ENCODE peak calls at places on chromosomes 11 and 22, in seven cellular contexts. K is K562, G is H1, Y is HCT116, X is GM12878, R is SK-N-SH, S is HepG2. E is an unnamed sample.

GRCh38 chr11:96464695-96465307 is 75.0 kb downstream of the JRKL start:
- DNase-seq in Y (peak), S (peak), K (peak), R (peak), G (no peak), X (peak), E (peak)

GRCh38 chr11:77705195-77705876 is 67.7 kb upstream of the CLNS1A start:
- DNase-seq in X (no peak), G (no peak), S (peak), K (peak), Y (peak), R (no peak), E (no peak)

GRCh38 chr22:46453006-46453828 is 84.2 kb downstream of the CELSR1 start:
- DNase-seq in Y (no peak), K (no peak), X (no peak), G (no peak), S (peak), R (no peak), E (no peak)

GRCh38 chr22:30855677-30856518 is 112.7 kb downstream of the MORC2 start:
- DNase-seq in G (no peak), S (no peak), R (no peak), X (no peak), Y (no peak), K (no peak), E (no peak)

GRCh38 chr11:26844963-26845362 is 123.1 kb upstream of the SLC5A12 start:
- DNase-seq in K (no peak), Y (no peak), X (no peak), S (no peak), G (no peak), R (no peak), E (no peak)

GRCh38 chr11:96235725-96236124 is 107.3 kb downstream of the MAML2 start:
- DNase-seq in X (no peak), K (no peak), G (no peak), R (no peak), Y (no peak), S (no peak), E (no peak)

GRCh38 chr11:118705796-118706545 is 26.5 kb upstream of the TREH start:
- DNase-seq in K (no peak), S (no peak), X (no peak), G (no peak), R (peak), Y (no peak), E (no peak)

GRCh38 chr11:113256431-113257227 is 57.8 kb upstream of the TTC12 start:
- DNase-seq in G (no peak), R (no peak), X (no peak), S (no peak), K (no peak), Y (no peak), E (no peak)

GRCh38 chr22:20156611-20157415 is 6.0 kb upstream of the CCDC188 start:
- DNase-seq in K (peak), G (peak), X (peak), R (peak), S (peak), Y (peak), E (peak)

GRCh38 chr11:290621-291231 is 1.8 kb downstream of the PGGHG start:
- DNase-seq in G (no peak), K (no peak), R (no peak), Y (no peak), X (no peak), S (no peak), E (no peak)

GRCh38 chr11:104968856-104969776 is 742 bp upstream of the CASP4 start:
- DNase-seq in Y (no peak), X (no peak), R (no peak), K (no peak), G (peak), S (peak), E (no peak)

GRCh38 chr11:101915811-101916291 is 471 bp downstream of the ANGPTL5 start:
- DNase-seq in Y (no peak), X (no peak), R (peak), G (no peak), K (no peak), S (no peak), E (peak)

GRCh38 chr11:75107187-75107586 is 10.5 kb upstream of the OR2AT4 start:
- DNase-seq in Y (no peak), S (no peak), R (no peak), G (no peak), X (no peak), K (peak), E (no peak)

GRCh38 chr11:122033193-122033592 is 82.8 kb downstream of the BLID start:
- DNase-seq in X (no peak), K (no peak), Y (no peak), G (no peak), R (no peak), S (no peak), E (no peak)

GRCh38 chr11:45974806-45975205 is 52.4 kb downstream of the LARGE2 start:
- DNase-seq in Y (no peak), K (no peak), S (no peak), G (no peak), R (no peak), X (no peak), E (no peak)

GRCh38 chr11:61749607-61750217 is 2.7 kb upstream of the MYRF start:
- DNase-seq in K (peak), S (peak), X (no peak), Y (no peak), R (no peak), G (no peak), E (no peak)

GRCh38 chr11:47599821-47600377 is 5.7 kb upstream of the C1QTNF4 start:
- DNase-seq in Y (no peak), S (no peak), G (no peak), X (no peak), K (no peak), R (no peak), E (no peak)

GRCh38 chr11:8906629-8907028 is 4.4 kb upstream of the AKIP1 start:
- DNase-seq in G (no peak), R (no peak), Y (peak), S (no peak), X (no peak), K (no peak), E (no peak)

GRCh38 chr11:124611016-124611571 is at the start of gene PANX3:
- DNase-seq in S (no peak), Y (no peak), R (no peak), X (no peak), K (no peak), G (no peak), E (no peak)

GRCh38 chr11:114848027-114848426 is 169.7 kb downstream of the NXPE2 start:
- DNase-seq in G (no peak), S (no peak), X (no peak), K (no peak), Y (no peak), R (no peak), E (no peak)

GRCh38 chr22:50599816-50600454 is 658 bp upstream of the MAPK8IP2 start:
- DNase-seq in Y (no peak), X (no peak), S (peak), R (peak), G (peak), K (peak), E (peak)

GRCh38 chr11:28767574-28767973 is 659.4 kb downstream of the METTL15 start:
- DNase-seq in S (no peak), Y (no peak), K (no peak), G (no peak), X (no peak), R (no peak), E (no peak)

GRCh38 chr11:118415739-118416068 is 14.3 kb downstream of the ATP5MG start:
- DNase-seq in K (peak), S (no peak), G (peak), R (peak), Y (peak), X (no peak), E (peak)

GRCh38 chr22:40345801-40346177 is 511 bp upstream of the ADSL start:
- DNase-seq in Y (no peak), S (peak), R (peak), G (peak), X (no peak), K (peak), E (peak)

GRCh38 chr11:115345840-115346239 is 158.4 kb downstream of the CADM1 start:
- DNase-seq in X (no peak), S (no peak), G (no peak), K (no peak), Y (no peak), R (no peak), E (no peak)

GRCh38 chr11:36454991-36455611 is 55.0 kb downstream of the TRAF6 start:
- DNase-seq in R (no peak), K (no peak), Y (no peak), S (no peak), G (peak), X (no peak), E (no peak)

GRCh38 chr11:96111308-96111707 is 187.4 kb upstream of the MTMR2 start:
- DNase-seq in S (no peak), K (peak), X (no peak), G (no peak), R (no peak), Y (no peak), E (no peak)

GRCh38 chr22:46894081-46894671 is 131.7 kb downstream of the TBC1D22A start:
- DNase-seq in K (no peak), S (no peak), X (no peak), R (peak), G (no peak), Y (no peak), E (no peak)

GRCh38 chr22:46023558-46023981 is 46.6 kb upstream of the WNT7B start:
- DNase-seq in G (no peak), K (no peak), Y (no peak), S (no peak), X (no peak), R (no peak), E (no peak)

GRCh38 chr11:114399903-114400221 is 449 bp downstream of the C11orf71 start:
- DNase-seq in K (peak), G (no peak), Y (no peak), R (no peak), S (peak), X (peak), E (peak)

GRCh38 chr11:120324932-120325810 is at the start of gene TLCD5:
- DNase-seq in X (no peak), K (peak), R (peak), Y (peak), S (peak), G (peak), E (peak)
- TF ChIP-seq JUND in X (no peak), K (no peak), R (no peak), Y (no peak), S (no peak), G (peak), E (no peak)

GRCh38 chr11:132196928-132197327 is 826.5 kb downstream of the NTM start:
- DNase-seq in Y (no peak), R (no peak), G (no peak), K (no peak), X (no peak), S (no peak), E (no peak)

GRCh38 chr11:132202621-132203020 is 832.2 kb downstream of the NTM start:
- DNase-seq in R (no peak), S (no peak), K (no peak), Y (no peak), G (no peak), X (no peak), E (no peak)

GRCh38 chr11:132205496-132205895 is 835.1 kb downstream of the NTM start:
- DNase-seq in K (no peak), S (no peak), X (no peak), R (no peak), G (no peak), Y (no peak), E (no peak)

GRCh38 chr11:132205006-132205405 is 834.6 kb downstream of the NTM start:
- DNase-seq in Y (no peak), K (no peak), R (no peak), X (no peak), G (no peak), S (no peak), E (no peak)

DNA sequence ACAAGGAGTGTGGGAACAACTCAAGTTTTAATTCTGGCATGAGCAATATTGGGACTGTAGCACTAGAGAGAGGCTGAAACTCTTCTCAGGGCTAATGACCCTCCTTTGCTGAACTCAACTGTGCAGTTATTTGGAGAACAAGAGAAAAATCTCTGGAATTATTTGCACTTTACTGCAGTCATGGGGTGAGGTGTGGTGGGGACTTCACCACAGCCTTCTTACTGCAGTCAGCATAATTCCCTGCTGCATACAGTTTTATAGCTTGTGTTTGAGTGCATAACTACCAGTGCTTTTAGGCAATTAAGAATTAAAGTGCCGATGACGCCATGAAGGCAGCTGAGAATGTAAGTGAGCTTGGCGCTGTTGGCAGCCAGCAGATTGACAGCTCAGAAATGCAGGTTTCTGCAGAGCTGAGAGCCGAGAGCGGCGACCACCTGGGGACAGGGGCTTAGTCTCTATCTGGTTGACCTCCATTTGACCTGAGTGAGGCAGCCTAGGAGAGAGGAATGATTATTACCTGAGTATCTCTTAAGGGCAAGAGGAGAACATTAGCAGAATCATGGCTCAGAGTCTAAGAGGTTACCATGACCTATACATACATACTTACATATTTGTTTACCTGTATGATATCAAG is 830.0 kb downstream of the NTM start:
- DNase-seq in Y (no peak), G (no peak), X (no peak), R (no peak), S (no peak), K (no peak), E (no peak)
- TF ChIP-seq JUND in Y (no peak), G (no peak), X (no peak), R (no peak), S (no peak), K (no peak), E (no peak)

DNA sequence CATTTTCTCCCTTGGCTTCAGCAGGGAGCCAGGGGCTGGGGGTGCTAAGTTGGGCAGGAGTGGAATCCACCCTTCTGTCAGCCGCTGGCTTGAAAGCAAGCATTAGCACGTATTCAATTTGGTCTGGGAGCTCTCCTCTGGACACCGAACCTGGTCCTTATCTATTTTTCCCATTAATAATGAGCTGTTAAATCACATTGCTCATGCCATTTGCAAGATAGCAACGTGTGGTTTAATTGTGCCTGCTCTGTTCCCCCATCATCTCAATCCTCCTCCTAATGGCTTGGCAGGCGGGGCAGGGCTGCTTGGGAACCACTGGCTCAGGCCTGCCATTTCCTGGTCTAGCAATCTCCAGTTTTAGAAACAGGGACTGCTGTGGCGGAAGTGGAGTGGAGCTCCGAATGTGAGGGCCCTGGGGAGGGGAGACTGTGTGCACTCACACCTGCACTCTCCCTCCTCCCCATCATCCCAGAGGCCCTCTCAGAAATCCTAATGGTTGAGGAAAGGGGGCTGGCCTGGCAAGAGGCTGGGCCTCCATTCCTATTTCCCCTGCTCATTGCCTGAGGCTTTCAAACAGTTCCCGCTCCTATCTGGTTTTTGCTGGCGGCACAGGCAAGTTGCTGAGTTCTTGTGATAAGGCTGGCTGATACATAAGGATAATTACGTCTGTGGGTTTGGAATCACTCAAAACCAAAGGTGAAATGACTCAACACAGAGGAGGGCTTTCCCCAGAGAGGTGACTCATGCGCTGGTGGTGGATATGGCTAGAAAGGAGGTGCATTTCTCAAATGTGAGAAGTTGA is 201.2 kb upstream of the E2F8 start:
- DNase-seq in G (no peak), Y (peak), X (peak), R (peak), K (peak), S (no peak), E (no peak)
- TF ChIP-seq JUND in G (no peak), Y (peak), X (peak), R (peak), K (peak), S (no peak), E (no peak)

DNA sequence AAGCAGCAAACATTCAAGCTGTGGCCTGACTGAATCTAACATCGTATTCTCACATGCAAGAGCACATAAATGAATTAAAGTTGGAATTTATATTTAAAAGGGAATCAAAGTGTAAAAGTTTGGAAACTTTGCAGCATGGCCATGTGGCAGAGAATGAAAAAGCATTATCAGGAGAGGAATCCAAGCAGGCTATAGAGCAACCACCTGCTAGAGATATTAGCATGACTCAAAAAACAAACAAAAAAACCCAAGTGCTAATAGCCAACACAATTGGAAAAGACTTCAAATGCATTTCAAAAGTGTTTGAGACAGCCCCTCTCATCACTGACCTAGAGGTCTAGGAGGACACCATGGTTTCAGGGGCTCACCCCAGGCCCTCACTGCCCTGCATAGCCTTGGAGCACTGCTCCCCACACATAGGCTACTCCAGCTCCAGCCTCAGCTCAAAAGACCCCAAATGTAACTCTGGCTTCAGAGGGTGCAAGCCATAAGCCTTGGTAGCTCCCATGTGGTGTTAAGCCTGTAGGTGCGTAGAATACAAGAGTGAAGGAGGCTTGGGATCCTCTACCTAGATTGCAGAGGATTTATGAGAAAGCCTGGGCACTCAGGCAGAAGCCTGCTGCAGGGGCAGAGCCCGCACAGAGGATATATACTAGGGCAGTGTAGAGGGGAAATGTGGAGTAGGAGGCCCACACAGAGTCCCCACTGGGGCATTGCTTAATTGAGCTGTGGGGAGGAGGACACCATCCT is 1.7 kb upstream of the KRTAP5-7 start:
- DNase-seq in G (peak), R (no peak), S (no peak), Y (no peak), K (no peak), X (no peak), E (no peak)
- TF ChIP-seq JUND in G (no peak), R (no peak), S (no peak), Y (no peak), K (no peak), X (no peak), E (no peak)

GRCh38 chr22:48169227-48169626 is 1406.8 kb downstream of the TBC1D22A start:
- DNase-seq in X (no peak), G (no peak), Y (no peak), S (no peak), R (no peak), K (no peak), E (peak)

GRCh38 chr22:48175721-48176120 is 1413.3 kb downstream of the TBC1D22A start:
- DNase-seq in Y (no peak), S (no peak), R (no peak), X (no peak), K (no peak), G (no peak), E (no peak)

GRCh38 chr22:48171294-48171693 is 1408.8 kb downstream of the TBC1D22A start:
- DNase-seq in Y (no peak), K (no peak), G (no peak), S (no peak), X (no peak), R (no peak), E (no peak)

GRCh38 chr22:48177591-48177990 is 1415.1 kb downstream of the TBC1D22A start:
- DNase-seq in K (no peak), R (no peak), X (no peak), G (no peak), Y (no peak), S (no peak), E (no peak)

DNA sequence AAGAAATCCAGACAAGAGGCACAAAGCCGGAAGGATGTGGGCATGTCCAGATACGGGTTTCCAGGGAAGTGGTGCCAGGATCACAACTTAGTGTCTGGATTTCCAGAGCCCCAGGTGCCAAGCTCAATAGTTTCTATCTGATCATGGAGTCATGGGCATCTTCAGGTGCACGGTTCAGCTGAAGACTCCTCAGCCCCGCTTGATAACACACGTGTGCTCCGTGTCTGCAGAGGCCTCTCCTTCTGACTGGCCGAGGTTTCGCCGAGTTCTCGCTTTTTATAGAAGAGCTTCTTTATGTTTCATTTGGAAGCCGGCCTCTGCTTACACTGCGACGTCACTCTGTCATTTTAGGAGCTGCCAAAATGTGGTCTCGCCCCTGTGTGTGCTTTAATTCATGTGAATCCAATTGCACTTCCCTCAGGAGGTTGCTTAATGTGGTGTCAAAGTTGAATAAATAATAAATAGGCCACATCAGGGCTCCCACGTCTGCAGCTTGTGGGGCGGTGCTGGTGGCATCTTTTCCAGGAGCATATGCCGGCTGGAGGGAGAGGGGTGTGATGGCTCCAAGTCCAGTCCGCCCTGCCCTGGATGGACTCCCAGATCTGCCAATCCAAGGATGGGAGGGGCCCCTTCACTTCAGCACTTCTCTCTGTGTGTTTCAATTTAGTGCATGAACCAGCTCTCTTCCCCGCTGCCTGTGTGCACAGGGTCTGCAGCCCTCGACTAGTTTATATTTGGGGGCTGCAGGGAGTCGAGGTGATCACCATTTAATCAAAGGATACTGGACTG is 1410.8 kb downstream of the TBC1D22A start:
- DNase-seq in X (no peak), G (no peak), Y (no peak), K (no peak), R (no peak), S (no peak), E (no peak)
- TF ChIP-seq JUND in X (no peak), G (no peak), Y (no peak), K (no peak), R (no peak), S (no peak), E (no peak)

E was measured in T47D.